ENCODE peak calls at places on chromosomes 4 and X, in four cellular contexts. F is GM12864; B is naive B cell; X is stimulated activated effector memory CD8-positive, alpha-beta T cell treated with anti-CD3 and anti-CD28 coated beads, Interleukin-12 subunit alpha, Interleukin-12 subunit beta, amount 100 ng/mL, for 72 hours. N is an unnamed sample.

GRCh38 chr4:42519803-42520417 is 122.6 kb downstream of the SHISA3 start:
- DNase-seq in F (peak), B (peak), X (peak), N (no peak)

GRCh38 chrX:148741441-148741840 is 241.0 kb downstream of the AFF2 start:
- DNase-seq in F (no peak), B (no peak), X (no peak), N (no peak)

GRCh38 chrX:8067754-8068469 is 103.2 kb downstream of the VCX2 start:
- DNase-seq in F (no peak), B (no peak), X (no peak), N (no peak)

GRCh38 chr4:40349561-40350198 is 14.5 kb downstream of the CHRNA9 start:
- DNase-seq in F (no peak), B (no peak), X (no peak), N (no peak)

GRCh38 chr4:53783208-53783859 is 192.0 kb upstream of the LNX1 start:
- DNase-seq in F (no peak), B (no peak), X (no peak), N (no peak)

GRCh38 chr4:37188100-37188499 is 56.4 kb upstream of the NWD2 start:
- DNase-seq in F (no peak), B (no peak), X (no peak), N (no peak)

GRCh38 chrX:137565921-137566745 is at the start of gene ZIC3:
- DNase-seq in F (no peak), B (no peak), X (no peak), N (no peak)

GRCh38 chr4:120733054-120733453 is 189.5 kb downstream of the PRDM5 start:
- DNase-seq in F (no peak), B (no peak), X (no peak), N (no peak)

GRCh38 chr4:7186081-7186480 is 6.3 kb upstream of the SORCS2 start:
- DNase-seq in F (no peak), B (no peak), X (no peak), N (no peak)